ENCODE peak calls at places on chromosomes 5 and 9, in four cellular contexts. One of them, this sample, is unnamed.

GRCh38 chr5:79143684-79144379 is 32.2 kb downstream of the BHMT start:
- DNase-seq in H1: no peak
- DNase-seq in cardiac muscle cell: peak; percentile 6
- DNase-seq in sigmoid colon: no peak
- DNase-seq in this sample: no peak

GRCh38 chr5:38905516-38905915 is 59.7 kb downstream of the OSMR start:
- DNase-seq in H1: no peak
- DNase-seq in sigmoid colon: no peak
- DNase-seq in cardiac muscle cell: no peak
- DNase-seq in this sample: no peak

GRCh38 chr5:493758-494157 is 30.5 kb downstream of the SLC9A3 start:
- DNase-seq in sigmoid colon: no peak
- DNase-seq in cardiac muscle cell: no peak
- DNase-seq in H1: no peak
- DNase-seq in this sample: no peak

GRCh38 chr5:57004800-57005199 is 52.9 kb upstream of the MIER3 start:
- DNase-seq in cardiac muscle cell: no peak
- DNase-seq in sigmoid colon: no peak
- DNase-seq in H1: no peak
- DNase-seq in this sample: no peak

GRCh38 chr9:107730691-107731090 is 241.1 kb upstream of the KLF4 start:
- DNase-seq in cardiac muscle cell: no peak
- DNase-seq in H1: no peak
- DNase-seq in sigmoid colon: no peak
- DNase-seq in this sample: no peak

GRCh38 chr9:111661150-111661801 is at the start of gene GNG10:
- DNase-seq in H1: no peak
- DNase-seq in cardiac muscle cell: peak; percentile 69
- DNase-seq in sigmoid colon: peak; percentile 74
- DNase-seq in this sample: peak; percentile 63

GRCh38 chr9:7371032-7371431 is 428.5 kb downstream of the DMAC1 start:
- DNase-seq in H1: no peak
- DNase-seq in sigmoid colon: no peak
- DNase-seq in cardiac muscle cell: peak; percentile 37
- DNase-seq in this sample: no peak

GRCh38 chr5:124704594-124705284 is 41.7 kb downstream of the ZNF608 start:
- DNase-seq in sigmoid colon: no peak
- DNase-seq in cardiac muscle cell: no peak
- DNase-seq in H1: no peak
- DNase-seq in this sample: no peak

GRCh38 chr9:88590558-88591146 is 55.7 kb downstream of the NXNL2 start:
- DNase-seq in cardiac muscle cell: no peak
- DNase-seq in H1: peak; percentile 9
- DNase-seq in sigmoid colon: no peak
- DNase-seq in this sample: no peak

GRCh38 chr9:113580041-113580953 is 116.8 kb downstream of the RGS3 start:
- DNase-seq in H1: no peak
- DNase-seq in cardiac muscle cell: peak; percentile 76
- DNase-seq in sigmoid colon: peak; percentile 84
- DNase-seq in this sample: peak; percentile 77

GRCh38 chr9:78866228-78867132 is 569.6 kb downstream of the PSAT1 start:
- DNase-seq in cardiac muscle cell: peak; percentile 86
- DNase-seq in sigmoid colon: no peak
- DNase-seq in H1: no peak
- DNase-seq in this sample: no peak

GRCh38 chr5:172881691-172882370 is 47.8 kb downstream of the ERGIC1 start:
- DNase-seq in sigmoid colon: no peak
- DNase-seq in cardiac muscle cell: peak; percentile 58
- DNase-seq in H1: no peak
- DNase-seq in this sample: peak; percentile 48

GRCh38 chr5:133849116-133849515 is 119.3 kb downstream of the C5orf15 start:
- DNase-seq in sigmoid colon: no peak
- DNase-seq in cardiac muscle cell: no peak
- DNase-seq in H1: no peak
- DNase-seq in this sample: no peak

GRCh38 chr9:15469406-15469805 is 41.4 kb downstream of the PSIP1 start:
- DNase-seq in H1: no peak
- DNase-seq in cardiac muscle cell: no peak
- DNase-seq in sigmoid colon: no peak
- DNase-seq in this sample: no peak

GRCh38 chr5:149424371-149425315 is 45.6 kb upstream of the IL17B start:
- DNase-seq in cardiac muscle cell: no peak
- DNase-seq in sigmoid colon: no peak
- DNase-seq in H1: no peak
- DNase-seq in this sample: no peak

GRCh38 chr9:109186857-109187256 is 19.8 kb upstream of the FRRS1L start:
- DNase-seq in H1: no peak
- DNase-seq in sigmoid colon: no peak
- DNase-seq in cardiac muscle cell: no peak
- DNase-seq in this sample: no peak

GRCh38 chr5:72210913-72211670 is 103.8 kb downstream of the MAP1B start:
- DNase-seq in sigmoid colon: no peak
- DNase-seq in H1: no peak
- DNase-seq in cardiac muscle cell: peak; percentile 74
- DNase-seq in this sample: peak; percentile 57

GRCh38 chr5:92309336-92309991 is 926.3 kb upstream of the ARRDC3 start:
- DNase-seq in sigmoid colon: no peak
- DNase-seq in H1: no peak
- DNase-seq in cardiac muscle cell: peak; percentile 64
- DNase-seq in this sample: no peak

GRCh38 chr5:10745133-10745532 is 15.9 kb downstream of the DAP start:
- DNase-seq in sigmoid colon: no peak
- DNase-seq in cardiac muscle cell: no peak
- DNase-seq in H1: no peak
- DNase-seq in this sample: no peak

GRCh38 chr5:72921103-72921502 is 34.7 kb upstream of the FCHO2 start:
- DNase-seq in sigmoid colon: no peak
- DNase-seq in H1: no peak
- DNase-seq in cardiac muscle cell: no peak
- DNase-seq in this sample: no peak

GRCh38 chr9:88789785-88790184 is 201.5 kb upstream of the S1PR3 start:
- DNase-seq in cardiac muscle cell: peak; percentile 56
- DNase-seq in H1: no peak
- DNase-seq in sigmoid colon: no peak
- DNase-seq in this sample: no peak

GRCh38 chr9:27303219-27303618 is 6.3 kb upstream of the EQTN start:
- DNase-seq in cardiac muscle cell: peak; percentile 7
- DNase-seq in sigmoid colon: no peak
- DNase-seq in H1: no peak
- DNase-seq in this sample: no peak

GRCh38 chr5:75640826-75641225 is 29.6 kb downstream of the ANKDD1B start:
- DNase-seq in H1: no peak
- DNase-seq in sigmoid colon: no peak
- DNase-seq in cardiac muscle cell: peak; percentile 16
- DNase-seq in this sample: no peak

GRCh38 chr5:39505751-39506150 is 81.0 kb upstream of the DAB2 start:
- DNase-seq in H1: no peak
- DNase-seq in cardiac muscle cell: no peak
- DNase-seq in sigmoid colon: no peak
- DNase-seq in this sample: no peak

GRCh38 chr5:172870261-172870806 is 36.3 kb downstream of the ERGIC1 start:
- DNase-seq in H1: no peak
- DNase-seq in cardiac muscle cell: peak; percentile 86
- DNase-seq in sigmoid colon: peak; percentile 87
- DNase-seq in this sample: peak; percentile 49

GRCh38 chr5:32029291-32029690 is 144.8 kb downstream of the GOLPH3 start:
- DNase-seq in sigmoid colon: no peak
- DNase-seq in cardiac muscle cell: peak; percentile 37
- DNase-seq in H1: no peak
- DNase-seq in this sample: no peak

GRCh38 chr5:159971038-159971437 is 37.9 kb upstream of the TTC1 start:
- DNase-seq in H1: no peak
- DNase-seq in sigmoid colon: no peak
- DNase-seq in cardiac muscle cell: peak; percentile 50
- DNase-seq in this sample: no peak

GRCh38 chr5:126062471-126062870 is 360.7 kb upstream of the GRAMD2B start:
- DNase-seq in H1: no peak
- DNase-seq in sigmoid colon: no peak
- DNase-seq in cardiac muscle cell: no peak
- DNase-seq in this sample: no peak

GRCh38 chr9:113695901-113696300 is 180.2 kb upstream of the ZNF618 start:
- DNase-seq in H1: no peak
- DNase-seq in sigmoid colon: no peak
- DNase-seq in cardiac muscle cell: no peak
- DNase-seq in this sample: no peak

GRCh38 chr9:90814355-90814754 is 12.7 kb downstream of the SYK start:
- DNase-seq in H1: no peak
- DNase-seq in sigmoid colon: no peak
- DNase-seq in cardiac muscle cell: no peak
- DNase-seq in this sample: no peak

GRCh38 chr5:38500861-38501260 is 55.6 kb downstream of the LIFR start:
- DNase-seq in H1: no peak
- DNase-seq in sigmoid colon: no peak
- DNase-seq in cardiac muscle cell: peak; percentile 22
- DNase-seq in this sample: no peak

GRCh38 chr5:52915176-52915875 is 73.8 kb upstream of the ITGA2 start:
- DNase-seq in cardiac muscle cell: peak; percentile 86
- DNase-seq in sigmoid colon: peak; percentile 70
- DNase-seq in H1: peak; percentile 27
- DNase-seq in this sample: no peak

GRCh38 chr9:131473198-131473885 is 29.4 kb upstream of the POMT1 start:
- DNase-seq in cardiac muscle cell: no peak
- DNase-seq in sigmoid colon: peak; percentile 53
- DNase-seq in H1: no peak
- DNase-seq in this sample: no peak

GRCh38 chr5:132370241-132370820 is 821 bp downstream of the SLC22A5 start:
- DNase-seq in H1: no peak
- DNase-seq in cardiac muscle cell: no peak
- DNase-seq in sigmoid colon: no peak
- DNase-seq in this sample: no peak

GRCh38 chr5:132369471-132370240 is at the start of gene SLC22A5:
- DNase-seq in sigmoid colon: peak; percentile 74
- DNase-seq in H1: peak; percentile 41
- DNase-seq in cardiac muscle cell: peak; percentile 57
- DNase-seq in this sample: peak; percentile 75

GRCh38 chr5:132372122-132372521 is 2.6 kb downstream of the SLC22A5 start:
- DNase-seq in cardiac muscle cell: no peak
- DNase-seq in H1: no peak
- DNase-seq in sigmoid colon: no peak
- DNase-seq in this sample: no peak

GRCh38 chr5:132372542-132372941 is 3.0 kb downstream of the SLC22A5 start:
- DNase-seq in cardiac muscle cell: no peak
- DNase-seq in H1: no peak
- DNase-seq in sigmoid colon: no peak
- DNase-seq in this sample: no peak

GRCh38 chr5:132371603-132371994 is 2.1 kb downstream of the SLC22A5 start:
- DNase-seq in H1: no peak
- DNase-seq in cardiac muscle cell: no peak
- DNase-seq in sigmoid colon: no peak
- DNase-seq in this sample: no peak
- H3K27ac ChIP-seq in H1: no peak overlapping the region
- H3K27ac ChIP-seq in cardiac muscle cell: no peak overlapping the region
- H3K27ac ChIP-seq in sigmoid colon: no peak overlapping the region
- H3K27ac ChIP-seq in this sample: peak overlapping the region; percentile 97

GRCh38 chr9:37383876-37384715 is 38.4 kb upstream of the GRHPR start:
- DNase-seq in cardiac muscle cell: no peak
- DNase-seq in H1: no peak
- DNase-seq in sigmoid colon: no peak
- DNase-seq in this sample: no peak
- H3K4me1 ChIP-seq in cardiac muscle cell: no peaks in the 10 kb centered on the region
- H3K4me1 ChIP-seq in H1: no peaks in the 10 kb centered on the region
- H3K4me1 ChIP-seq in sigmoid colon: no peaks in the 10 kb centered on the region
- H3K4me1 ChIP-seq in this sample: no peaks in the 10 kb centered on the region

GRCh38 chr5:54886866-54887265 is 98.5 kb downstream of the ESM1 start:
- DNase-seq in cardiac muscle cell: no peak
- DNase-seq in sigmoid colon: no peak
- DNase-seq in H1: no peak
- DNase-seq in this sample: no peak
- H3K27me3 ChIP-seq in cardiac muscle cell: peaks cover 11% of the 10 kb centered on the region
- H3K27me3 ChIP-seq in sigmoid colon: no peaks in the 10 kb centered on the region
- H3K27me3 ChIP-seq in H1: peaks cover 10% of the 10 kb centered on the region
- H3K27me3 ChIP-seq in this sample: peaks cover 25% of the 10 kb centered on the region

DNA sequence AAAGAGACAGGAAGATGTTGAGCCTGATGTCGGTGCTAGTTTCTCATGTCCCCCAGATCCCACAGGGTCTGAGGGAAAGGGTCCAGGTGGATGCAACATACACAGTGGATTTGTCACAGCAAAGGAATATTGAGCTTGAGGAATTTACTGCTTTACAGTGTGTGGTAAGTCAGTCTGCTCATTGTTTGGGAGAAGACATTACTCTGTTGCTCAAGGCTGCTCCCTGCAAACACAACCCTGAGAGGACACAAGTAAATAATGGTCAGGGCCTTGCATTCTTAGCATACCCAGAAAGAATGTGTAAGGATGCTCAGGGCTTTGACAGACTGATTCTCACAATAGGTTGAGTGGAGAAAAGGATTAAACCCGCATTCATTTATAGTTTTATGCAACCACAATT is 7.3 kb upstream of the MAN2A1 start:
- DNase-seq in H1: no peak
- DNase-seq in sigmoid colon: no peak
- DNase-seq in cardiac muscle cell: no peak
- DNase-seq in this sample: no peak
- H3K27ac ChIP-seq in H1: no peak overlapping the region
- H3K27ac ChIP-seq in sigmoid colon: no peak overlapping the region
- H3K27ac ChIP-seq in cardiac muscle cell: no peak overlapping the region
- H3K27ac ChIP-seq in this sample: no peak overlapping the region

This sample was measured in psoas muscle.